ENCODE peak calls at places on chromosomes 11 and 22, in eight cellular contexts. One of them, this sample, is unnamed.

GRCh38 chr22:43402128-43402527 is 9.7 kb upstream of the MPPED1 start:
- DNase-seq in CD8-positive, alpha-beta T cell: no peak
- DNase-seq in ovary: no peak
- DNase-seq in tibial artery: no peak
- DNase-seq in body of pancreas: no peak
- DNase-seq in mammary epithelial cell: no peak
- DNase-seq in tibial nerve: no peak
- DNase-seq in ascending aorta: no peak
- DNase-seq in this sample: no peak

GRCh38 chr11:13924801-13925327 is 37.7 kb upstream of the SPON1 start:
- DNase-seq in CD8-positive, alpha-beta T cell: no peak
- DNase-seq in ovary: no peak
- DNase-seq in tibial artery: peak
- DNase-seq in body of pancreas: peak
- DNase-seq in mammary epithelial cell: no peak
- DNase-seq in tibial nerve: peak
- DNase-seq in ascending aorta: no peak
- DNase-seq in this sample: no peak

GRCh38 chr11:119372260-119373058 is 9.0 kb downstream of the USP2 start:
- DNase-seq in CD8-positive, alpha-beta T cell: no peak
- DNase-seq in ovary: no peak
- DNase-seq in tibial artery: no peak
- DNase-seq in body of pancreas: no peak
- DNase-seq in mammary epithelial cell: no peak
- DNase-seq in tibial nerve: no peak
- DNase-seq in ascending aorta: peak
- DNase-seq in this sample: no peak

GRCh38 chr22:19758896-19759458 is 1.6 kb upstream of the TBX1 start:
- DNase-seq in CD8-positive, alpha-beta T cell: no peak
- DNase-seq in ovary: no peak
- DNase-seq in tibial artery: no peak
- DNase-seq in body of pancreas: no peak
- DNase-seq in mammary epithelial cell: no peak
- DNase-seq in tibial nerve: no peak
- DNase-seq in ascending aorta: no peak
- DNase-seq in this sample: no peak

GRCh38 chr11:23688835-23689234 is 808.0 kb upstream of the LUZP2 start:
- DNase-seq in CD8-positive, alpha-beta T cell: no peak
- DNase-seq in ovary: no peak
- DNase-seq in tibial artery: no peak
- DNase-seq in body of pancreas: no peak
- DNase-seq in mammary epithelial cell: no peak
- DNase-seq in tibial nerve: no peak
- DNase-seq in ascending aorta: no peak
- DNase-seq in this sample: no peak

GRCh38 chr11:16763746-16764145 is 25.3 kb downstream of the C11orf58 start:
- DNase-seq in CD8-positive, alpha-beta T cell: no peak
- DNase-seq in ovary: no peak
- DNase-seq in tibial artery: no peak
- DNase-seq in body of pancreas: no peak
- DNase-seq in mammary epithelial cell: no peak
- DNase-seq in tibial nerve: no peak
- DNase-seq in ascending aorta: no peak
- DNase-seq in this sample: no peak

GRCh38 chr11:93024376-93024775 is 54.9 kb downstream of the MTNR1B start:
- DNase-seq in CD8-positive, alpha-beta T cell: no peak
- DNase-seq in ovary: no peak
- DNase-seq in tibial artery: no peak
- DNase-seq in body of pancreas: no peak
- DNase-seq in mammary epithelial cell: no peak
- DNase-seq in tibial nerve: no peak
- DNase-seq in ascending aorta: no peak
- DNase-seq in this sample: no peak

GRCh38 chr11:119891392-119891791 is 162.4 kb upstream of the NECTIN1 start:
- DNase-seq in CD8-positive, alpha-beta T cell: no peak
- DNase-seq in ovary: no peak
- DNase-seq in tibial artery: no peak
- DNase-seq in body of pancreas: no peak
- DNase-seq in mammary epithelial cell: no peak
- DNase-seq in tibial nerve: no peak
- DNase-seq in ascending aorta: no peak
- DNase-seq in this sample: no peak

GRCh38 chr11:44627911-44628729 is 62.7 kb downstream of the CD82 start:
- DNase-seq in CD8-positive, alpha-beta T cell: peak
- DNase-seq in ovary: peak
- DNase-seq in tibial artery: peak
- DNase-seq in body of pancreas: peak
- DNase-seq in mammary epithelial cell: no peak
- DNase-seq in tibial nerve: peak
- DNase-seq in ascending aorta: peak
- DNase-seq in this sample: peak

GRCh38 chr11:48094643-48095339 is 114.4 kb downstream of the PTPRJ start:
- DNase-seq in CD8-positive, alpha-beta T cell: no peak
- DNase-seq in ovary: no peak
- DNase-seq in tibial artery: no peak
- DNase-seq in body of pancreas: no peak
- DNase-seq in mammary epithelial cell: no peak
- DNase-seq in tibial nerve: no peak
- DNase-seq in ascending aorta: no peak
- DNase-seq in this sample: no peak

GRCh38 chr11:75276696-75277095 is 36.1 kb downstream of the TPBGL start:
- DNase-seq in CD8-positive, alpha-beta T cell: no peak
- DNase-seq in ovary: peak
- DNase-seq in tibial artery: peak
- DNase-seq in body of pancreas: peak
- DNase-seq in mammary epithelial cell: no peak
- DNase-seq in tibial nerve: no peak
- DNase-seq in ascending aorta: peak
- DNase-seq in this sample: no peak

GRCh38 chr11:124199702-124200101 is 16.6 kb downstream of the OR10D3 start:
- DNase-seq in CD8-positive, alpha-beta T cell: no peak
- DNase-seq in ovary: no peak
- DNase-seq in tibial artery: no peak
- DNase-seq in body of pancreas: no peak
- DNase-seq in mammary epithelial cell: peak
- DNase-seq in tibial nerve: no peak
- DNase-seq in ascending aorta: no peak
- DNase-seq in this sample: no peak

GRCh38 chr11:44110231-44110679 is 14.8 kb downstream of the EXT2 start:
- DNase-seq in CD8-positive, alpha-beta T cell: peak
- DNase-seq in ovary: peak
- DNase-seq in tibial artery: peak
- DNase-seq in body of pancreas: peak
- DNase-seq in mammary epithelial cell: peak
- DNase-seq in tibial nerve: peak
- DNase-seq in ascending aorta: peak
- DNase-seq in this sample: no peak

GRCh38 chr11:63699906-63700305 is 18.6 kb downstream of the RTN3 start:
- DNase-seq in CD8-positive, alpha-beta T cell: no peak
- DNase-seq in ovary: no peak
- DNase-seq in tibial artery: no peak
- DNase-seq in body of pancreas: no peak
- DNase-seq in mammary epithelial cell: no peak
- DNase-seq in tibial nerve: no peak
- DNase-seq in ascending aorta: no peak
- DNase-seq in this sample: no peak

GRCh38 chr11:116400081-116400480 is 372.7 kb downstream of the BUD13 start:
- DNase-seq in CD8-positive, alpha-beta T cell: no peak
- DNase-seq in ovary: no peak
- DNase-seq in tibial artery: no peak
- DNase-seq in body of pancreas: no peak
- DNase-seq in mammary epithelial cell: no peak
- DNase-seq in tibial nerve: no peak
- DNase-seq in ascending aorta: no peak
- DNase-seq in this sample: no peak

GRCh38 chr11:130581631-130582030 is 133.2 kb downstream of the ADAMTS15 start:
- DNase-seq in CD8-positive, alpha-beta T cell: no peak
- DNase-seq in ovary: no peak
- DNase-seq in tibial artery: no peak
- DNase-seq in body of pancreas: no peak
- DNase-seq in mammary epithelial cell: peak
- DNase-seq in tibial nerve: no peak
- DNase-seq in ascending aorta: no peak
- DNase-seq in this sample: no peak

GRCh38 chr22:25110596-25110845 is 89.1 kb upstream of the CRYBB3 start:
- DNase-seq in CD8-positive, alpha-beta T cell: no peak
- DNase-seq in ovary: no peak
- DNase-seq in tibial artery: no peak
- DNase-seq in body of pancreas: no peak
- DNase-seq in mammary epithelial cell: no peak
- DNase-seq in tibial nerve: no peak
- DNase-seq in ascending aorta: no peak
- DNase-seq in this sample: no peak
- H3K4me3 ChIP-seq in CD8-positive, alpha-beta T cell: peak
- H3K4me3 ChIP-seq in ovary: peak
- H3K4me3 ChIP-seq in tibial artery: peak
- H3K4me3 ChIP-seq in body of pancreas: no peak
- H3K4me3 ChIP-seq in mammary epithelial cell: no peak
- H3K4me3 ChIP-seq in tibial nerve: peak
- H3K4me3 ChIP-seq in ascending aorta: peak
- H3K4me3 ChIP-seq in this sample: peak

GRCh38 chr11:83093634-83094033 is 21.9 kb upstream of the RAB30 start:
- DNase-seq in CD8-positive, alpha-beta T cell: no peak
- DNase-seq in ovary: no peak
- DNase-seq in tibial artery: no peak
- DNase-seq in body of pancreas: no peak
- DNase-seq in mammary epithelial cell: no peak
- DNase-seq in tibial nerve: no peak
- DNase-seq in ascending aorta: no peak
- DNase-seq in this sample: no peak

GRCh38 chr11:83097671-83098070 is 26.0 kb upstream of the RAB30 start:
- DNase-seq in CD8-positive, alpha-beta T cell: no peak
- DNase-seq in ovary: no peak
- DNase-seq in tibial artery: no peak
- DNase-seq in body of pancreas: no peak
- DNase-seq in mammary epithelial cell: no peak
- DNase-seq in tibial nerve: no peak
- DNase-seq in ascending aorta: no peak
- DNase-seq in this sample: no peak

GRCh38 chr11:83087035-83087434 is 15.3 kb upstream of the RAB30 start:
- DNase-seq in CD8-positive, alpha-beta T cell: no peak
- DNase-seq in ovary: no peak
- DNase-seq in tibial artery: no peak
- DNase-seq in body of pancreas: peak
- DNase-seq in mammary epithelial cell: no peak
- DNase-seq in tibial nerve: no peak
- DNase-seq in ascending aorta: no peak
- DNase-seq in this sample: no peak

GRCh38 chr11:83088965-83089364 is 17.3 kb upstream of the RAB30 start:
- DNase-seq in CD8-positive, alpha-beta T cell: no peak
- DNase-seq in ovary: no peak
- DNase-seq in tibial artery: no peak
- DNase-seq in body of pancreas: no peak
- DNase-seq in mammary epithelial cell: no peak
- DNase-seq in tibial nerve: no peak
- DNase-seq in ascending aorta: no peak
- DNase-seq in this sample: no peak

DNA sequence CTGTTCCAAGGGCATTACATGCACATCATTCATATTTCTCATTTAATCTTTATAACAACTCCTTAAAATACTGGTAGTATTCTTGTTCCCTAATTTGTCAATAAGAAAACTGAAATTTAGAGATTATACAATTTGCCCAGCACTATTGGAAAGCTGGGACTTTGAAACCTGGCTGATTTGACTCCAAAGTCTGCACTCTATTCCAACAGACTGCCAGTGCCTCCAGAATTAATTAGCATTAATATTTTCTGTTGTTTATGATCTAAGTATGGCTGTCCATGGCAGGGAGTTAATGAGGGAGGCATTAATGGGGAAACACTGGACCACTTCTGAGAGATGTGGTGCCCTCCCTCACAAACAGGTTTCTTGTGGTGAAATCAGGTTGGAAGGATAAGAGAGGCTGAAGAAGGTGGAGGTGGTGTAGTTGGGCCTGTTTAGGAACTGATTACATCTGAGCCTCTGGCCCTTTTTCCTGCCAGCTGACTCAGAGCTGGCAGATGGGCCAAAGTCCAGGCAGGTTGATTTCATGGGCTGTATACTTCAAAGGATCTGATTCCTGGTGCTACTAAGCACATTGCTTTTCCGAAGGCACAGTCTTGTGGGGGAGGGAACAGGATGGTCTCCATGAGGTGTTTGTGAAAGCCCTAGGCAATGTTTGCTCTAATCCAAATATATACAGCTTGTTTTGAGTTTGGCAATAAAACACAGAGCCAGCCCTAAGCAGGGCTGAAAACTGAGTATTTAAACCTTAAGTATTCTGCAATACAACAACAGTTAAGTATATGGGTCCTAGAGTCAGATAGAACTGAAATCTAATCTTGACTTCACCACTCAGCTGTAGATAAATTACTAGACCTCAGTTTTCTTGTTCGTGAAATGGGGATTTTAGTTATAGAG is 21.0 kb upstream of the RAB30 start:
- DNase-seq in CD8-positive, alpha-beta T cell: no peak
- DNase-seq in ovary: no peak
- DNase-seq in tibial artery: no peak
- DNase-seq in body of pancreas: peak
- DNase-seq in mammary epithelial cell: peak
- DNase-seq in tibial nerve: no peak
- DNase-seq in ascending aorta: no peak
- DNase-seq in this sample: no peak
- H3K27ac ChIP-seq in CD8-positive, alpha-beta T cell: no peak
- H3K27ac ChIP-seq in ovary: no peak
- H3K27ac ChIP-seq in tibial artery: no peak
- H3K27ac ChIP-seq in body of pancreas: peak
- H3K27ac ChIP-seq in mammary epithelial cell: no peak
- H3K27ac ChIP-seq in tibial nerve: no peak
- H3K27ac ChIP-seq in ascending aorta: no peak
- H3K27ac ChIP-seq in this sample: no peak

DNA sequence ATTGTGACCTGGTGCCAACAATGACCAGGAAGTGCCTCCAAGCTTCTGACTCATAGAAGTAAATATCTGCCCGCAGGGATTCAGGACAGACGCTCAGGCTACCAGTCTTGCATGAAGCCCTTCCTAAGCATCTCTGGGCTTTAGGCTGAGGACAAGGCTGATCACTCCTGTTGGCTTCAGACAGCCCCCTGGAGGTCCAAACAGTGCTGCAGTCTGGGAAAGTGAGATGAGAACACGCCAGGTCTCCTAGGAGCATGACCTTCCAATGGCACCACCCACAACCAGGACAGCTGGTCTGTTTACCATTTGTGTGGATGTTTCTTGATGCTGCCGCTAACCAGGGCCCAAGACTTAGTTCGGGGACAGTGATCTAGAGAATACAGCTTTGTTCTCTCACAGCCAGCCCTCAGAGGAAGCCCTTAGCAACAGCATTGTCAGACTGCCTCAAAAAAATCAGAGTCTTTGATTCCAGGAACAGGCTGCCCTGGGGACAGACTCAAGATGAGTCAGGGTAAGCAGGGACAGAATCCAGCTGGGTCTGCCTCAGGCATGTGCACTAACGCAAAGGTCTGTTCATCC is 111.2 kb downstream of the ZNF280B start:
- DNase-seq in CD8-positive, alpha-beta T cell: no peak
- DNase-seq in ovary: peak
- DNase-seq in tibial artery: peak
- DNase-seq in body of pancreas: peak
- DNase-seq in mammary epithelial cell: peak
- DNase-seq in tibial nerve: peak
- DNase-seq in ascending aorta: no peak
- DNase-seq in this sample: no peak
- TF ChIP-seq CTCF in CD8-positive, alpha-beta T cell: no peak
- TF ChIP-seq CTCF in ovary: no peak
- TF ChIP-seq CTCF in tibial artery: no peak
- TF ChIP-seq CTCF in body of pancreas: no peak
- TF ChIP-seq CTCF in mammary epithelial cell: peak
- TF ChIP-seq CTCF in tibial nerve: no peak
- TF ChIP-seq CTCF in ascending aorta: no peak
- TF ChIP-seq CTCF in this sample: no peak

GRCh38 chr11:86941871-86942208 is 13.4 kb downstream of the FZD4 start:
- DNase-seq in CD8-positive, alpha-beta T cell: no peak
- DNase-seq in ovary: no peak
- DNase-seq in tibial artery: no peak
- DNase-seq in body of pancreas: no peak
- DNase-seq in mammary epithelial cell: no peak
- DNase-seq in tibial nerve: no peak
- DNase-seq in ascending aorta: no peak
- DNase-seq in this sample: no peak
- H3K4me3 ChIP-seq in CD8-positive, alpha-beta T cell: no peak
- H3K4me3 ChIP-seq in ovary: no peak
- H3K4me3 ChIP-seq in tibial artery: no peak
- H3K4me3 ChIP-seq in body of pancreas: no peak
- H3K4me3 ChIP-seq in mammary epithelial cell: no peak
- H3K4me3 ChIP-seq in tibial nerve: no peak
- H3K4me3 ChIP-seq in ascending aorta: peak
- H3K4me3 ChIP-seq in this sample: peak